ENCODE peak calls at places on chromosomes 13 and 19, in six cellular contexts. One of them, this sample, is unnamed.

GRCh38 chr19:32873560-32873959 is 4.0 kb upstream of the SLC7A9 start:
- DNase-seq in fibroblast of lung: no peak
- DNase-seq in neural progenitor cell: no peak
- DNase-seq in PC-9: no peak
- DNase-seq in SK-N-SH: no peak
- DNase-seq in hepatocyte: no peak
- DNase-seq in this sample: no peak

GRCh38 chr13:44084146-44084545 is 204.4 kb downstream of the LACC1 start:
- DNase-seq in fibroblast of lung: no peak
- DNase-seq in neural progenitor cell: no peak
- DNase-seq in PC-9: no peak
- DNase-seq in SK-N-SH: no peak
- DNase-seq in hepatocyte: no peak
- DNase-seq in this sample: no peak

GRCh38 chr19:48190288-48191284 is 20.1 kb downstream of the ZSWIM9 start:
- DNase-seq in fibroblast of lung: peak; percentile 96
- DNase-seq in neural progenitor cell: peak; percentile 81
- DNase-seq in PC-9: no peak
- DNase-seq in SK-N-SH: no peak
- DNase-seq in hepatocyte: peak; percentile 83
- DNase-seq in this sample: peak; percentile 94

GRCh38 chr19:47176071-47176626 is 45.5 kb downstream of the SAE1 start:
- DNase-seq in fibroblast of lung: peak; percentile 88
- DNase-seq in neural progenitor cell: no peak
- DNase-seq in PC-9: no peak
- DNase-seq in SK-N-SH: no peak
- DNase-seq in hepatocyte: no peak
- DNase-seq in this sample: peak; percentile 87

GRCh38 chr13:26991508-26992181 is 180.0 kb downstream of the USP12 start:
- DNase-seq in fibroblast of lung: no peak
- DNase-seq in neural progenitor cell: no peak
- DNase-seq in PC-9: peak; percentile 9
- DNase-seq in SK-N-SH: no peak
- DNase-seq in hepatocyte: peak; percentile 57
- DNase-seq in this sample: no peak

GRCh38 chr19:7397687-7398086 is 49.0 kb downstream of the ARHGEF18 start:
- DNase-seq in fibroblast of lung: peak; percentile 97
- DNase-seq in neural progenitor cell: no peak
- DNase-seq in PC-9: peak; percentile 50
- DNase-seq in SK-N-SH: no peak
- DNase-seq in hepatocyte: no peak
- DNase-seq in this sample: peak; percentile 97

GRCh38 chr19:32322541-32322940 is 22.9 kb upstream of the ZNF507 start:
- DNase-seq in fibroblast of lung: no peak
- DNase-seq in neural progenitor cell: no peak
- DNase-seq in PC-9: peak; percentile 46
- DNase-seq in SK-N-SH: no peak
- DNase-seq in hepatocyte: no peak
- DNase-seq in this sample: no peak

GRCh38 chr19:40646564-40647254 is 43.7 kb downstream of the NUMBL start:
- DNase-seq in fibroblast of lung: peak; percentile 36
- DNase-seq in neural progenitor cell: no peak
- DNase-seq in PC-9: no peak
- DNase-seq in SK-N-SH: no peak
- DNase-seq in hepatocyte: no peak
- DNase-seq in this sample: no peak

GRCh38 chr13:27970382-27971235 is 1.5 kb upstream of the CDX2 start:
- DNase-seq in fibroblast of lung: no peak
- DNase-seq in neural progenitor cell: peak; percentile 46
- DNase-seq in PC-9: no peak
- DNase-seq in SK-N-SH: peak; percentile 19
- DNase-seq in hepatocyte: no peak
- DNase-seq in this sample: no peak

GRCh38 chr19:24063312-24063711 is 23.7 kb upstream of the ZNF254 start:
- DNase-seq in fibroblast of lung: no peak
- DNase-seq in neural progenitor cell: no peak
- DNase-seq in PC-9: no peak
- DNase-seq in SK-N-SH: no peak
- DNase-seq in hepatocyte: no peak
- DNase-seq in this sample: no peak

DNA sequence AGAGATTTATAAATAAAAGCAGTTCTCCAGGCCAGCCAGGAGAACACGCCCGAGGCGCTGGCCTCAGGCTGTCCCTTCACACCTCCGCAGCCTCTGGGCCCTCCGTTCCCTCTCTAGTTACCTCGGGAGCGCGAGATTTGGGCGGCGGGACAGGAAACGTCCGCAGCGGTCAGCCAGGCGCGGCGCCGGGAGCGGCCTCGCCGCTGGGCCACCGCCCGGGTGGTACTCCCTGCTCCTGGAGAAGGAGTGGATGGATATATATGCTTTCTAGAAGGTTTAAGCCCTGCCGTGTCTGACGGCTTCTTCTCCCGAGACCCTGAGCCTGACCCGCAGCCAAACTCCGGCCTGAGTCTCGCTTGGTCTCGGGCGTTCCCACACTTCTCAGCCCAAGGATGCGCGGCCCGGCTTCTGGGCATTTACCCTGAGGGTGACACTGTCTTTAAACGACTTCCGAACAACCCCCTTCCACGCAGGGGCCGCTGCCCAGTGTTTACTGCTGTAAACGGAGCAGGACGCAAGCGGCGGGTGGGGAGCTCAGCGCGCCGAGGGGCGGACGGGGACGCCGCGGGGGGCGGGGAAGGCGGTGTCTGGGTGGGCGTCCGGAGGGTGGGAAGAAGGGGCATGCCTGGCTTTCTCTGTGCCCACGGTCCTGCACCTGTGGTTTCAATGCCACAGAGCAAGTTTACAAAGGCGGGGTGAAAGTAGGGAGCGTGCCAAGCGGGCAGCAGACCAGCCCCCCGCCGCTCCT is 2.0 kb upstream of the ZIC2 start:
- DNase-seq in fibroblast of lung: no peak
- DNase-seq in neural progenitor cell: peak; percentile 79
- DNase-seq in PC-9: peak; percentile 54
- DNase-seq in SK-N-SH: peak; percentile 56
- DNase-seq in hepatocyte: peak; percentile 20
- DNase-seq in this sample: no peak
- H2AFZ ChIP-seq in fibroblast of lung: no peak overlapping the region
- H2AFZ ChIP-seq in neural progenitor cell: no peak overlapping the region
- H2AFZ ChIP-seq in PC-9: peak overlapping the region; percentile 83
- H2AFZ ChIP-seq in SK-N-SH: no peak overlapping the region
- H2AFZ ChIP-seq in hepatocyte: peak overlapping the region; percentile 56
- H2AFZ ChIP-seq in this sample: peak overlapping the region; percentile 73

GRCh38 chr13:75416327-75417005 is 65.5 kb downstream of the TBC1D4 start:
- DNase-seq in fibroblast of lung: no peak
- DNase-seq in neural progenitor cell: no peak
- DNase-seq in PC-9: no peak
- DNase-seq in SK-N-SH: no peak
- DNase-seq in hepatocyte: no peak
- DNase-seq in this sample: no peak

GRCh38 chr13:75415720-75416119 is 66.2 kb downstream of the TBC1D4 start:
- DNase-seq in fibroblast of lung: peak; percentile 93
- DNase-seq in neural progenitor cell: no peak
- DNase-seq in PC-9: no peak
- DNase-seq in SK-N-SH: no peak
- DNase-seq in hepatocyte: no peak
- DNase-seq in this sample: peak; percentile 92

GRCh38 chr13:75418186-75418843 is 63.7 kb downstream of the TBC1D4 start:
- DNase-seq in fibroblast of lung: no peak
- DNase-seq in neural progenitor cell: no peak
- DNase-seq in PC-9: no peak
- DNase-seq in SK-N-SH: no peak
- DNase-seq in hepatocyte: no peak
- DNase-seq in this sample: no peak

GRCh38 chr13:75417647-75418046 is 64.3 kb downstream of the TBC1D4 start:
- DNase-seq in fibroblast of lung: no peak
- DNase-seq in neural progenitor cell: no peak
- DNase-seq in PC-9: peak; percentile 6
- DNase-seq in SK-N-SH: no peak
- DNase-seq in hepatocyte: no peak
- DNase-seq in this sample: no peak

GRCh38 chr13:75417006-75417384 is 65.0 kb downstream of the TBC1D4 start:
- DNase-seq in fibroblast of lung: no peak
- DNase-seq in neural progenitor cell: no peak
- DNase-seq in PC-9: peak; percentile 55
- DNase-seq in SK-N-SH: no peak
- DNase-seq in hepatocyte: no peak
- DNase-seq in this sample: peak; percentile 11
- H3K27ac ChIP-seq in fibroblast of lung: no peak overlapping the region
- H3K27ac ChIP-seq in neural progenitor cell: no peak overlapping the region
- H3K27ac ChIP-seq in PC-9: peak overlapping the region; percentile 65
- H3K27ac ChIP-seq in SK-N-SH: no peak overlapping the region
- H3K27ac ChIP-seq in hepatocyte: no peak overlapping the region
- H3K27ac ChIP-seq in this sample: no peak overlapping the region

DNA sequence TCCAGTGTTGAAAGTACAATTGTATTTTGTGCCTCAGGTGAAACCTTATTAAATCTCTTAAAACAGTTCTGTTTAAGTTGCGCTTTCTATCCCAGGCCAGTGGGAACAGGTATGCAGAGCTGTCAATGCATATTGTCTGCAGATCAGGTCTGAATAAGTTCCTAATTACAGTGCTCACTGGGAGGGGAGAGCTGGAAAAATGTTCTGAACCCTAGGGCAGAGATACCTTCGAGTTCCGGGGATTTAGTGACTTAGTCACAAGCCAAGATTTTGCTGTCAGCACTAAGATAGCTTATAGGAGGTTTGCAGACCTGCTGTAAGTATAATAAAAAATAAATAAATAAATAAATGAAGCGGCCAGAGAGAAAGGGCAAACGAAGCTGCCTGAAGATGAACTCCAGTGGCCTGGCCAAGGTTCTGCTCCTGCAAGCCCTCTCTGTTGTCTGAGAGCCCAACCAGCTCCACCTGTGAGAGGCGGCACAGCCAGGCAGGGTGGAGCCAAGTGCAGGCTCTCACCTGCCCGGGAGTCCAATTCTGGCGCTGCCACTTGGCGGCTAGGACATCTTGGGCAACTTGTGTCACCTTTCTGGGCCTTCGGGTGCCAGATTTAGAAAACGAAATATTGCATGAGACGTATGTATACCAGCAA is 97.9 kb upstream of the SLC7A1 start:
- DNase-seq in fibroblast of lung: no peak
- DNase-seq in neural progenitor cell: no peak
- DNase-seq in PC-9: peak; percentile 20
- DNase-seq in SK-N-SH: no peak
- DNase-seq in hepatocyte: no peak
- DNase-seq in this sample: no peak
- H2AFZ ChIP-seq in fibroblast of lung: no peak overlapping the region
- H2AFZ ChIP-seq in neural progenitor cell: no peak overlapping the region
- H2AFZ ChIP-seq in PC-9: no peak overlapping the region
- H2AFZ ChIP-seq in SK-N-SH: no peak overlapping the region
- H2AFZ ChIP-seq in hepatocyte: no peak overlapping the region
- H2AFZ ChIP-seq in this sample: no peak overlapping the region

GRCh38 chr19:9834726-9835506 is at the start of gene PIN1:
- DNase-seq in fibroblast of lung: peak; percentile 97
- DNase-seq in neural progenitor cell: peak; percentile 100
- DNase-seq in PC-9: peak; percentile 98
- DNase-seq in SK-N-SH: peak; percentile 98
- DNase-seq in hepatocyte: peak; percentile 100
- DNase-seq in this sample: peak; percentile 94
- H3K27ac ChIP-seq in fibroblast of lung: peak within 1 kb of the TSS; percentile 58
- H3K27ac ChIP-seq in neural progenitor cell: no peak within 1 kb of the TSS
- H3K27ac ChIP-seq in PC-9: no peak within 1 kb of the TSS
- H3K27ac ChIP-seq in SK-N-SH: peak within 1 kb of the TSS; percentile 61
- H3K27ac ChIP-seq in hepatocyte: peak within 1 kb of the TSS; percentile 7
- H3K27ac ChIP-seq in this sample: peak within 1 kb of the TSS; percentile 42

DNA sequence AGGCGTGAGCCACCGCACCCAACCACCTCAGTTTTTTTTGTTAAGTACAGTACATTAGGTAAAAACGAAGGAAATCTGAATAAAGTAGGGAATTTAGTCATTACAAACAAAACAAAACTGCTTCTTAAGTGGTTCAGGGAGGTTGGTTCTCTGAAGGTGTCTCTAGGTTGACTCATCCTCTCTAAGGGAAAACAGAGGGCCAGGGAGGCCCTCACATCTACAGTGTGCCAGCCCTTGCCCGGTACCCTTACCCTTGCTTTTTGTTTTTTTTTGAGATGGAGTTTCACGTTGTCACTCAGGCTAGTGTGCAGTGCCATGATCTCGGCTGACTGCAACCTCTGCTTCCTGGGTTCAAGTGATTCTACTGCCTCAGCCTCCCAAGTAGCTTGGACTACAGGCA is 17.2 kb upstream of the JUND start:
- DNase-seq in fibroblast of lung: peak; percentile 45
- DNase-seq in neural progenitor cell: no peak
- DNase-seq in PC-9: no peak
- DNase-seq in SK-N-SH: no peak
- DNase-seq in hepatocyte: no peak
- DNase-seq in this sample: no peak
- H2AFZ ChIP-seq in fibroblast of lung: no peak overlapping the region
- H2AFZ ChIP-seq in neural progenitor cell: no peak overlapping the region
- H2AFZ ChIP-seq in PC-9: no peak overlapping the region
- H2AFZ ChIP-seq in SK-N-SH: no peak overlapping the region
- H2AFZ ChIP-seq in hepatocyte: no peak overlapping the region
- H2AFZ ChIP-seq in this sample: no peak overlapping the region

GRCh38 chr13:36848228-36848982 is 29.4 kb downstream of the RFXAP start:
- DNase-seq in fibroblast of lung: no peak
- DNase-seq in neural progenitor cell: peak; percentile 32
- DNase-seq in PC-9: no peak
- DNase-seq in SK-N-SH: peak; percentile 17
- DNase-seq in hepatocyte: no peak
- DNase-seq in this sample: no peak
- H3K27ac ChIP-seq in fibroblast of lung: no peak overlapping the region
- H3K27ac ChIP-seq in neural progenitor cell: no peak overlapping the region
- H3K27ac ChIP-seq in PC-9: no peak overlapping the region
- H3K27ac ChIP-seq in SK-N-SH: no peak overlapping the region
- H3K27ac ChIP-seq in hepatocyte: no peak overlapping the region
- H3K27ac ChIP-seq in this sample: no peak overlapping the region

GRCh38 chr13:93460005-93460404 is 233.4 kb downstream of the GPC6 start:
- DNase-seq in fibroblast of lung: no peak
- DNase-seq in neural progenitor cell: no peak
- DNase-seq in PC-9: no peak
- DNase-seq in SK-N-SH: peak; percentile 57
- DNase-seq in hepatocyte: no peak
- DNase-seq in this sample: no peak
- H2AFZ ChIP-seq in fibroblast of lung: no peak overlapping the region
- H2AFZ ChIP-seq in neural progenitor cell: no peak overlapping the region
- H2AFZ ChIP-seq in PC-9: no peak overlapping the region
- H2AFZ ChIP-seq in SK-N-SH: no peak overlapping the region
- H2AFZ ChIP-seq in hepatocyte: no peak overlapping the region
- H2AFZ ChIP-seq in this sample: no peak overlapping the region

DNA sequence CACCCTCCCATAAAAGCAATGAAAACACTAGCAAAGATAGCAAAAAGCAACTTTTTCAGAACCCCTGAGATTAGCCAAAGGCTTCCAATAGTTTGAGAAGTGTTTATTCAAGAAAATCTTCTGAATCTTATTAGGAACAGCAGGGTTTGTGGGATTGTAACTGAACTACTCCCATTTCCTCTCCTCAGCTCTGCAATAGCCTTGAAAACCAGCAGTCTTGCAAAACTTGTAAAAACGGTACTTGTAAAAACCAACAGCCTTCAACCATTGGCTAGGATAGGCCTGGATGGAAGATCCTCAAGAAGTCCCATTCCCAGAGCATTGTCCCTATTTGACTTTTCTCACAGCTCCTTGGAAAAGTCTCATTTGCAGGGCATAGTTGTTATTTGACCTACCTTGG is 12.1 kb downstream of the RNASEH2B start:
- DNase-seq in fibroblast of lung: no peak
- DNase-seq in neural progenitor cell: no peak
- DNase-seq in PC-9: no peak
- DNase-seq in SK-N-SH: no peak
- DNase-seq in hepatocyte: no peak
- DNase-seq in this sample: no peak
- H3K27ac ChIP-seq in fibroblast of lung: no peak overlapping the region
- H3K27ac ChIP-seq in neural progenitor cell: no peak overlapping the region
- H3K27ac ChIP-seq in PC-9: no peak overlapping the region
- H3K27ac ChIP-seq in SK-N-SH: no peak overlapping the region
- H3K27ac ChIP-seq in hepatocyte: no peak overlapping the region
- H3K27ac ChIP-seq in this sample: no peak overlapping the region